ENCODE peak calls at places on chromosomes 11 and 22, in seven cellular contexts. M is heart left ventricle, T is ovary, Y is body of pancreas, G is sigmoid colon, Q is right lobe of liver, F is A549. Z is an unnamed sample.
A peak's percentile ranks its signal among the peaks of the same experiment; 100 is the strongest.

GRCh38 chr11:33488971-33489370 is 211.7 kb downstream of the C11orf91 start:
- DNase-seq in Y (no peak), G (no peak), M (no peak), F (no peak), Q (no peak), T (no peak), Z (no peak)

GRCh38 chr11:110251837-110252236 is 44.6 kb downstream of the RDX start:
- DNase-seq in G (no peak), Q (peak; percentile 73), M (peak; percentile 52), F (peak; percentile 31), T (no peak), Y (peak; percentile 90), Z (no peak)

GRCh38 chr11:88167853-88168252 is 7.4 kb downstream of the RAB38 start:
- DNase-seq in T (no peak), F (no peak), Y (no peak), G (no peak), Q (no peak), M (no peak), Z (no peak)

GRCh38 chr22:21020802-21021429 is 6.0 kb downstream of the P2RX6 start:
- DNase-seq in Y (no peak), Q (no peak), G (no peak), T (no peak), F (no peak), M (no peak), Z (no peak)

GRCh38 chr22:35065796-35066218 is at the start of gene ISX:
- DNase-seq in Y (no peak), G (no peak), T (no peak), Q (no peak), M (no peak), F (no peak), Z (no peak)

GRCh38 chr11:123481647-123482046 is 51.6 kb downstream of the GRAMD1B start:
- DNase-seq in M (no peak), F (no peak), G (no peak), T (no peak), Y (no peak), Q (no peak), Z (no peak)

GRCh38 chr11:72405009-72405408 is 29.3 kb downstream of the CLPB start:
- DNase-seq in Q (no peak), G (no peak), M (no peak), F (no peak), Y (peak; percentile 49), T (no peak), Z (no peak)

GRCh38 chr11:64887757-64888405 is 9.5 kb upstream of the EHD1 start:
- DNase-seq in Q (peak; percentile 88), M (peak; percentile 85), F (peak; percentile 80), Y (peak; percentile 76), G (peak; percentile 90), T (peak; percentile 88), Z (no peak)

GRCh38 chr11:20089796-20090653 is 70.2 kb downstream of the DBX1 start:
- DNase-seq in F (no peak), T (peak; percentile 53), M (no peak), Q (no peak), G (no peak), Y (peak; percentile 78), Z (no peak)

GRCh38 chr22:31628969-31629723 is 32.9 kb downstream of the PISD start:
- DNase-seq in G (no peak), M (no peak), Q (no peak), Y (no peak), F (no peak), T (no peak), Z (no peak)

GRCh38 chr22:31628362-31628761 is 33.7 kb downstream of the PISD start:
- DNase-seq in M (no peak), G (no peak), Y (no peak), F (no peak), Q (no peak), T (no peak), Z (no peak)

GRCh38 chr22:31631381-31631780 is 30.6 kb downstream of the PISD start:
- DNase-seq in M (no peak), T (no peak), Y (no peak), G (no peak), Q (no peak), F (no peak), Z (no peak)

GRCh38 chr22:31629741-31630184 is 32.3 kb downstream of the PISD start:
- DNase-seq in Y (no peak), F (no peak), M (no peak), T (no peak), Q (no peak), G (no peak), Z (no peak)

DNA sequence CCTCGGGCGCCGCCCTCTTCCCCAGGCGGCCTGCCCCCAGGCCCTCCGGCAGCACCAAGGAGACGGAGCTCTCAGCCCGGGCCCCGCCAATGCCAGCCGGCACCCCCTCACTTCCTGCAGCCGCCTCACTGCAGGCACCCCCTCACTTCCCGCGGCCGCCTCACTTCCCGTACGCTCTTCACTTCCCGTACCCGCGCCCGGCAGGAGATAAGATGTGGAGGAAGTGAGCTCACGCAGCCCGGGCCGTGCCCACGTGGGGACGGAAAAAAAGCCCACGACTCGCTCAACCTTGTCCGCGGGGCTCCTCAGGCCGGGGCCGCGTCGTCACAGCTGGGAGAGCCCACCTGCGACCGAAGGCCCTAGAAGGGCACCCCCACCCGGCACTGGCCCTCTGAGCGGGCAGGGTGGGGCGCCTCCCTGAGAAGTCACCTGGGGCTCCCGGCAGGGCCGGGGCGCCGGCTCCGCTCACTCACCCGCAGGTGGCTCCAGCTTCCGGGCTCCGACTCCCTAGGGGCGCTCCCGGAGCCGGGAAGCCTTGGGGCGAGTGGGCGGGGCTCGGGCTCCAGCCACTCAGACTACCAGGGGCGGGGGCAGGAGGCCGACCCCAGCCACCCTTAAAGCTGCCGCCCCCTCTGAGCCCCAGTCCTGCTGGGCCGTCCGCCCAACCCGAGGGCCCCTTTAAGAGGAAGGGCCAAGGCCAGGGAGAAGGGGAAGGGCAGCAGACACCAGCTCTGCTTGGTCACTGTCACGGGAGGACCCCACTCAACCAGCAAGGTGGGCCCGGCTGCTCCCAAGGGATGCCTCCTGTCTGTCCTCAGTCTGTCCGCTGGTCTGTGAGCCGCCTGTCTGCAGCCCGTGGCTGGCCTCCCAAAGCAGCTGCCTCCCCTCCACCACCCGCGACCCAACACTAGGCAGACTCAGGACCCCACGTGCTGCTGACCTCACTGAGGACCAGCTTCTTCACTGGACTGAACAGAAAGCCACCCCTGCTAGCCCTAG is 31.4 kb downstream of the PISD start:
- DNase-seq in Q (peak; percentile 76), Y (peak; percentile 84), T (peak; percentile 85), F (peak; percentile 44), G (peak; percentile 88), M (peak; percentile 89), Z (peak; percentile 75)
- TF ChIP-seq CTCF in Q (no peak), Y (no peak), T (no peak), F (no peak), G (no peak), M (no peak), Z (no peak)

GRCh38 chr11:61829806-61830205 is 1.7 kb downstream of the FADS2 start:
- DNase-seq in Y (no peak), F (no peak), M (peak; percentile 18), Q (no peak), T (no peak), G (no peak), Z (no peak)

GRCh38 chr11:61828629-61829407 is 718 bp downstream of the FADS2 start:
- DNase-seq in T (peak; percentile 71), F (peak; percentile 42), Q (peak; percentile 70), Y (peak; percentile 55), M (peak; percentile 63), G (peak; percentile 74), Z (no peak)

GRCh38 chr11:61827573-61828378 is at the start of gene FADS2:
- DNase-seq in G (peak; percentile 92), Y (peak; percentile 88), T (peak; percentile 89), F (peak; percentile 93), M (peak; percentile 94), Q (peak; percentile 86), Z (peak; percentile 41)

GRCh38 chr11:61826930-61827572 is 1.0 kb upstream of the FADS2 start:
- DNase-seq in Q (no peak), G (no peak), T (no peak), M (no peak), F (no peak), Y (peak; percentile 34), Z (no peak)

DNA sequence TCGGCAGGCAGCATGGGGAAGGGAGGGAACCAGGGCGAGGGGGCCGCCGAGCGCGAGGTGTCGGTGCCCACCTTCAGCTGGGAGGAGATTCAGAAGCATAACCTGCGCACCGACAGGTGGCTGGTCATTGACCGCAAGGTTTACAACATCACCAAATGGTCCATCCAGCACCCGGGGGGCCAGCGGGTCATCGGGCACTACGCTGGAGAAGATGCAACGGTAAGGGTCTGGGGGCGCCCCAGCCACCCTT is 204 bp downstream of the FADS2 start:
- DNase-seq in M (no peak), F (no peak), G (no peak), Y (no peak), Q (no peak), T (no peak), Z (no peak)
- TF ChIP-seq POLR2A in M (no peak), F (no peak), G (no peak), Y (no peak), Q (no peak), T (no peak), Z (no peak)

DNA sequence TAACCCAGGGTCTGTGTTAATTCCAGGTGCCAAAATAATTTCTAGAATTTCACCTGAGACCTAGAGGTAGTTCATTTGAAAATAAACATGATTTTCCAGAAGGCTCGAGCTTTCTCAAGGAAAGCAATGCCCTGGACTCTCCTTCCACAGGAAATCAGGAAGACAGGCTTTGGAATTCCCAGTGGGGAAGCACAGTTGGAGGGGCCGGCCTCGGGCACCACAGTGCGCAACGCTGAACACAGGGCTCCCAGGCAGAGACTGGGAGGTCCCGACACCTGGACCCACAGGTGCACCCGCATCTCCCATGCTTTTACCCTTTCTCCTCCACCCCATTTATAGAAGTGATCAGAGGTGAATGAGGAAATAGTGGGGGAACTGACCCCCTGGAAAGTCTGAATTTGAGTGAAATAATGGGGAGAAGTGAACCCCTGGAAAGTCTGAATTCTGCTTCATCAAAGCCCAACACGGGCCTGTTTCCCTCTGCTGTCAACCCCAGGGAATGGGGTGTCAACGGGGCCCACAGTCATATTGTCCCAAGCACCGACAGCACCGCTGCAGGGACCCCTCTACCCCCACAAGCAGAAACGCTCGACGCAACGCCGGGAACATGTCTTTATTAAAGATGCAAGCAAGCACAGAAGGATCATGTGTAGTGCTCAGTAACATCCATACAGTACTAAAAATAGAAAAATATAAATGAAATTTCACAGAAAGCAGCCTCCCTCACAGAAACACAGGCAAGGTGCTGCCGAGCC is 12.0 kb upstream of the EFCAB6 start:
- DNase-seq in Y (no peak), M (no peak), F (no peak), T (no peak), G (no peak), Q (no peak), Z (no peak)
- H3K4me1 ChIP-seq in Y (peaks cover 16% of the 10 kb centered on the region), M (peaks cover 7% of the 10 kb centered on the region), F (peaks cover 28% of the 10 kb centered on the region), T (peaks cover 11% of the 10 kb centered on the region), G (no peaks in the 10 kb centered on the region), Q (peaks cover 15% of the 10 kb centered on the region), Z (peaks cover 21% of the 10 kb centered on the region)

DNA sequence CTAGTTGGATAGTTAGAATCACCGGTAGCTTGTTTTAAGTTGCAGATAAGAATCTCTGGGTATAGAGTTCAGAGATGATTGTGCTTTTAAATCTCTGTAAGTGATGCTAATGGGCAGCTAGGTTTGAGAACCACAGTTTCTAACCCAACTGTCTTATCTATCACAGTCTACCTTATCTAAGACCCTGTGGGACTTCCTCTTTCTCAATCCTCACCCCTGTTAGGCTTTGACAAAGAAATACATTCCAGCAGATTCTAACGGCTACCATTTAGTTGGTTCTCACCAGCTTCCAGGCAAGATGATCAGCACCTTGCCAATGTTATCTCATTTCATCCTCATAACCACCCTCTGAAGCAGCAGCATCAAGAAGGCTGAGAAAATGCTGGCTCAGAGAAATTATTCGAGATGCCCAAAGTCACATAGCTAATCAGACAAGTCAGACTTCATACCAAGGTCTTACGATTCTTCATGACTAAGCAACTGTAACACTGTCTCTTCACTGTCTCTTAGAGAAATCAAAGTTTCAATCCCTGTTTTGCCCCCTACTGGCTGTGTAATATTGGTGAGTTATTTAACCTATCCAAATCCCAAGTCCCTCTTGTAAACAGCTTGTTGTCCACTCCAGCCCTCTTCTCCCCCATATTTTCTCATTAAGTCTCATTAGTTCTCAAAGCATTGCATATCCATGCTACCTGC is 192.4 kb upstream of the API5 start:
- DNase-seq in M (no peak), Q (no peak), T (no peak), Y (no peak), G (no peak), F (peak; percentile 7), Z (no peak)
- TF ChIP-seq CTCF in M (no peak), Q (no peak), T (no peak), Y (no peak), G (no peak), F (no peak), Z (no peak)